ENCODE peak calls at places on chromosomes 11 and 22, in seven cellular contexts. B is K562, K is H1, A is HepG2, T is GM12891, Q is SK-N-SH, O is GM12878. E is an unnamed sample.

GRCh38 chr22:43236401-43237166 is 49.6 kb upstream of the TTLL12 start:
- DNase-seq in T (no peak), O (no peak), B (no peak), Q (no peak), K (no peak), A (no peak), E (no peak)

GRCh38 chr11:128964463-128964930 is 21.8 kb upstream of the TP53AIP1 start:
- DNase-seq in B (no peak), A (no peak), O (no peak), Q (no peak), T (no peak), K (no peak), E (no peak)

GRCh38 chr22:34001701-34002466 is 81.6 kb upstream of the LARGE1 start:
- DNase-seq in K (no peak), Q (no peak), O (no peak), B (no peak), A (no peak), T (no peak), E (no peak)

GRCh38 chr11:70503878-70504240 is 105.5 kb downstream of the CTTN start:
- DNase-seq in T (no peak), K (no peak), A (no peak), Q (peak; percentile 63), O (no peak), B (no peak), E (no peak)

GRCh38 chr11:86181379-86181778 is 63.2 kb upstream of the EED start:
- DNase-seq in Q (no peak), K (no peak), O (no peak), B (no peak), T (no peak), A (no peak), E (no peak)

GRCh38 chr11:117870176-117870952 is 6.1 kb downstream of the FXYD6 start:
- DNase-seq in B (no peak), T (no peak), O (no peak), K (no peak), Q (peak; percentile 52), A (no peak), E (no peak)

GRCh38 chr11:18191376-18191775 is 18.7 kb downstream of the MRGPRX4 start:
- DNase-seq in T (no peak), K (no peak), Q (no peak), O (no peak), B (no peak), A (no peak), E (no peak)

GRCh38 chr22:45720875-45721378 is 49.3 kb downstream of the ATXN10 start:
- DNase-seq in B (no peak), T (no peak), Q (no peak), A (no peak), O (no peak), K (no peak), E (no peak)

GRCh38 chr11:60835472-60835871 is 6.4 kb upstream of the CCDC86 start:
- DNase-seq in O (no peak), K (no peak), Q (no peak), B (no peak), A (no peak), T (no peak), E (no peak)

GRCh38 chr22:36327922-36328551 is 59.7 kb downstream of the MYH9 start:
- DNase-seq in B (no peak), T (no peak), K (no peak), O (no peak), Q (no peak), A (no peak), E (no peak)

GRCh38 chr11:66100272-66101037 is 30.4 kb downstream of the PACS1 start:
- DNase-seq in O (no peak), T (peak; percentile 26), B (no peak), A (no peak), Q (peak; percentile 32), K (no peak), E (peak; percentile 37)

GRCh38 chr11:23112390-23112789 is 252.1 kb upstream of the CCDC179 start:
- DNase-seq in B (no peak), Q (no peak), O (no peak), A (no peak), K (no peak), T (no peak), E (no peak)

GRCh38 chr11:106306942-106307341 is 229.5 kb downstream of the AASDHPPT start:
- DNase-seq in O (no peak), A (no peak), Q (no peak), K (no peak), T (no peak), B (no peak), E (no peak)

GRCh38 chr11:73612601-73613137 is 14.8 kb upstream of the FAM168A start:
- DNase-seq in A (no peak), T (no peak), Q (no peak), K (no peak), B (no peak), O (no peak), E (no peak)

GRCh38 chr22:40434101-40434500 is 63.7 kb downstream of the SGSM3 start:
- DNase-seq in Q (no peak), B (no peak), T (no peak), K (no peak), O (no peak), A (no peak), E (no peak)

GRCh38 chr22:38549106-38549884 is 20.7 kb downstream of the DMC1 start:
- DNase-seq in Q (no peak), A (no peak), B (no peak), O (no peak), K (no peak), T (no peak), E (no peak)

DNA sequence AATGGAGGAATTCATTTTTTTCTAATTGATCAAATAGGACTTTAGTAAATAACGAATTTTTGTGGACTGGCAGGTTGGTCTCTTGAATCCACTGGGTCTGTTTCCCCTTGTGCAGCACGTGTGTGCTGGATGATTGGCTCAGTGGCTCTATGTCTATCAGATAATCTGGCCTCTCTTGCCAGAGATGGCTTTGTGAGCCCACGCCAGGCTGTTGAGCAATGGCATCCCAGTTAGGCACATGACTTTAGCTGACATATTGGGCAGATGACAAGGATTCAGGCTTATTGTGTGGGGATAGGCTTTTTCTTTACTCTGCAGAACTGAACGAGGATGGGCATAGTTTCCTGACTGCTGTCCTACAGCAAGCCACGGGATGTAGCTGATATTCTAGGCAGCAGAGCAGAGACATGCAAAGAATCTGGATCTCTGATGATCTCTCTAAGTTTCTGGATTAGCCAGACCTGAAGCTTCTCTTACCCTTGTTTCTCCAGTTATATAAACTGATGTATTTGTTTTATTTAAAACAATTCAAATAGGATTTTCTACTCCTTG is 144.9 kb downstream of the ARHGAP42 start:
- DNase-seq in A (no peak), O (no peak), B (no peak), T (no peak), Q (no peak), K (no peak), E (no peak)
- TF ChIP-seq TAF1 in A (no peak), O (no peak), B (no peak), T (no peak), Q (no peak), K (no peak), E (no peak)

DNA sequence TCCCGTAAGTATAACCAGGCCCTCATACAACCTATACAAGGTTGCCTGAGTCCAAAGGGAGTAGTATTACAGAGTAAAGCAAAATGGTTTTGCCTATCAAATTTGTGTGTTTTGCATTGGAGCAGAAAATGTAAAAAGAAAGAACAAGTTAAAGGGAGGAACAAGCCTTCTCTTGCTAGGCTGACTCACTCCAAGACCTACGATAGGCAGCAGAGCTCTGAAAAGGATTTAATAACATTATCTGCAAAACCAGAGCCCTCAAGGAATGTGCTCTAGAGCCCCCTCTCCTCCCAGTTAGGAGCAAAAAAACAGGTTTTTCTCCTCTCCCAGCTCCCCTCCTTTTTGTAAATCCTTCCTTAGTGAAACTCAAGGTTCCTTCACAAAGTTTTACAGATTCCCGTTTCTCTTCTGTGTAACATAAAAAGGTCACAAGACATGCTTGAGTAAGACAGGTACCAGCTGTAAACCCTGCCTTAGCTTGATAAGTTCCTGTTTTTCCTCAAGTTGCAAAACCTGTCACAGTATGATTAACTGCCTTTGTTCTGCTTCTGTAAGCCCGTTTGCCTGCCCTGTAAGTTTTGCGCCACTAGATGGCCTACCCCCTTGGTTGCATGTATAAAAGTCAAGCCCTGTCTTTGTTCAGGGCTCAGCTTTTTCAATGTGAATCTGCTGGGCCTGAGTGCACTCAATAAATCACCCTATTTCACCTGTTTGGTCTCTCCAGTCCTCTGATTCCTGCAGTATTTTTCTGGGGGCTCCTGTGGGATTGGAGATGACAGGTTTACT is 498.2 kb downstream of the KCNA4 start:
- DNase-seq in O (no peak), B (no peak), Q (no peak), A (no peak), K (no peak), T (no peak), E (no peak)
- TF ChIP-seq POLR2AphosphoS5 in O (no peak), B (no peak), Q (no peak), A (no peak), K (no peak), T (no peak), E (no peak)

GRCh38 chr11:126122863-126123262 is 60.2 kb upstream of the CDON start:
- DNase-seq in T (no peak), K (no peak), A (no peak), B (no peak), Q (no peak), O (no peak), E (no peak)
- TF ChIP-seq TAF1 in T (no peak), K (no peak), A (no peak), B (no peak), Q (no peak), O (no peak), E (no peak)

GRCh38 chr11:16604784-16605439 is 133.5 kb upstream of the C11orf58 start:
- DNase-seq in B (peak; percentile 91), T (no peak), O (no peak), Q (peak; percentile 84), K (no peak), A (no peak), E (no peak)

GRCh38 chr11:16606784-16607674 is 131.4 kb upstream of the C11orf58 start:
- DNase-seq in T (no peak), A (no peak), Q (peak; percentile 77), B (peak; percentile 58), O (no peak), K (no peak), E (no peak)

GRCh38 chr11:16605440-16605970 is 132.9 kb upstream of the C11orf58 start:
- DNase-seq in T (no peak), B (peak; percentile 63), K (no peak), Q (peak; percentile 58), A (no peak), O (no peak), E (no peak)

GRCh38 chr11:16607675-16608644 is 130.5 kb upstream of the C11orf58 start:
- DNase-seq in O (no peak), B (peak; percentile 80), A (no peak), T (no peak), K (no peak), Q (peak; percentile 69), E (no peak)

DNA sequence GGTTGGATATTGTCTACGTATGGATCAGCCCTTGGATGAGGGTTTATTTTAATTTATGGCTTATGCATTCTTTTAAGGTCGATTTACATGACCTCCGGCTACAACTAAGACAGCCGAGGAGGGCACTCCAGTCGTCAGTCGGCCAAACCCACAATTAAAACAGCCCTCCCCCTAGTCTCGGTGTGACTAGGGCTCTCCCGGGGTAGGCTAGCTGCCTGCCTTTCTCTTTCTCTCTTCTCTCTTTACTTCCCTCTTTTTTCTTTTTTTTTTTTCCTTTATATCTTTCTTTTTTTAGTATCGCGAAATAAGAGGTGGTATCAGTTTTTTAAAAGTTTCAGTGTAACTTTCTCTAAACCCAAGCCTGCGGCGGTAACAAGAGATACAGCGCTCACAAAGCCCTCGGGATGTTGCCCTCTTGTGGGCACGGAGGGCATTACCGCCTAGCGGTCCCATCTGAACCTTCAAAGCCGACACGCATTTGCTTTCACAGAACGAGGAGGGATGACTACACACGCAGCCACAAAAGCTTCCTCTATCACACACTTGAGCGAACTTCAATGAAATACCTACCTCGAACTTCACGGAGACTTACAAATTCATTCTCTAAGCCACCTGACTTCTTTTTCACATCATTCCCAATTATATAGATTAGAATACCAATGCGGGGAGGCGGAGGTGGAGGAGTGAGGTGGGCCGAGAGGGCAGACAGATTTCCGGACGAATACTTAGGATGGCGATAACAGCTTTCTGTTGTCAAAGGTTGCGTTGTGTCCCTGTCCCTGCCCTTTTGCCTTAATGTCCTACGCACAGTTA is 132.3 kb upstream of the C11orf58 start:
- DNase-seq in A (peak; percentile 75), K (peak; percentile 74), Q (peak; percentile 85), T (peak; percentile 70), O (peak; percentile 21), B (peak; percentile 94), E (peak; percentile 62)
- TF ChIP-seq POLR2AphosphoS5 in A (no peak), K (no peak), Q (no peak), T (no peak), O (no peak), B (peak; percentile 13), E (no peak)